ENCODE peak calls at places on chromosome 15, in seven cellular contexts. One of them, this sample, is unnamed.

GRCh38 chr15:84727429-84727828 is 11.5 kb upstream of the SEC11A start:
- DNase-seq in AG10803: no peak
- DNase-seq in PC-9: no peak
- DNase-seq in HFF-Myc: no peak
- DNase-seq in AG09309: no peak
- DNase-seq in stomach: no peak
- DNase-seq in gastrocnemius medialis: no peak
- DNase-seq in this sample: no peak

GRCh38 chr15:93870583-93870982 is 360.8 kb upstream of the MCTP2 start:
- DNase-seq in AG10803: no peak
- DNase-seq in PC-9: no peak
- DNase-seq in HFF-Myc: no peak
- DNase-seq in AG09309: no peak
- DNase-seq in stomach: no peak
- DNase-seq in gastrocnemius medialis: peak; percentile 33
- DNase-seq in this sample: no peak

GRCh38 chr15:37099321-37100108 is 834 bp downstream of the MEIS2 start:
- DNase-seq in AG10803: no peak
- DNase-seq in PC-9: peak; percentile 10
- DNase-seq in HFF-Myc: no peak
- DNase-seq in AG09309: no peak
- DNase-seq in stomach: no peak
- DNase-seq in gastrocnemius medialis: no peak
- DNase-seq in this sample: no peak

GRCh38 chr15:29021901-29022300 is 136.1 kb downstream of the APBA2 start:
- DNase-seq in AG10803: no peak
- DNase-seq in PC-9: no peak
- DNase-seq in HFF-Myc: no peak
- DNase-seq in AG09309: no peak
- DNase-seq in stomach: no peak
- DNase-seq in gastrocnemius medialis: no peak
- DNase-seq in this sample: no peak

GRCh38 chr15:31004220-31004733 is 12.8 kb upstream of the MTMR10 start:
- DNase-seq in AG10803: no peak
- DNase-seq in PC-9: no peak
- DNase-seq in HFF-Myc: no peak
- DNase-seq in AG09309: no peak
- DNase-seq in stomach: peak; percentile 36
- DNase-seq in gastrocnemius medialis: peak; percentile 21
- DNase-seq in this sample: no peak

GRCh38 chr15:66939016-66939415 is 126.4 kb upstream of the SMAD3 start:
- DNase-seq in AG10803: no peak
- DNase-seq in PC-9: no peak
- DNase-seq in HFF-Myc: no peak
- DNase-seq in AG09309: no peak
- DNase-seq in stomach: no peak
- DNase-seq in gastrocnemius medialis: no peak
- DNase-seq in this sample: no peak

GRCh38 chr15:46442196-46442595 is 807.4 kb downstream of the SQOR start:
- DNase-seq in AG10803: peak; percentile 67
- DNase-seq in PC-9: no peak
- DNase-seq in HFF-Myc: no peak
- DNase-seq in AG09309: no peak
- DNase-seq in stomach: no peak
- DNase-seq in gastrocnemius medialis: no peak
- DNase-seq in this sample: no peak

GRCh38 chr15:94703591-94703990 is 472.2 kb downstream of the MCTP2 start:
- DNase-seq in AG10803: no peak
- DNase-seq in PC-9: no peak
- DNase-seq in HFF-Myc: no peak
- DNase-seq in AG09309: no peak
- DNase-seq in stomach: no peak
- DNase-seq in gastrocnemius medialis: no peak
- DNase-seq in this sample: no peak

GRCh38 chr15:92394327-92395175 is 870 bp downstream of the ST8SIA2 start:
- DNase-seq in AG10803: no peak
- DNase-seq in PC-9: no peak
- DNase-seq in HFF-Myc: no peak
- DNase-seq in AG09309: no peak
- DNase-seq in stomach: no peak
- DNase-seq in gastrocnemius medialis: no peak
- DNase-seq in this sample: no peak

GRCh38 chr15:92817339-92817886 is 82.7 kb upstream of the CHD2 start:
- DNase-seq in AG10803: no peak
- DNase-seq in PC-9: no peak
- DNase-seq in HFF-Myc: no peak
- DNase-seq in AG09309: no peak
- DNase-seq in stomach: no peak
- DNase-seq in gastrocnemius medialis: no peak
- DNase-seq in this sample: no peak

GRCh38 chr15:43749690-43750345 is 3.6 kb downstream of the PDIA3 start:
- DNase-seq in AG10803: no peak
- DNase-seq in PC-9: no peak
- DNase-seq in HFF-Myc: no peak
- DNase-seq in AG09309: no peak
- DNase-seq in stomach: peak; percentile 34
- DNase-seq in gastrocnemius medialis: no peak
- DNase-seq in this sample: no peak

GRCh38 chr15:72198410-72199270 is 1.1 kb upstream of the GRAMD2A start:
- DNase-seq in AG10803: no peak
- DNase-seq in PC-9: no peak
- DNase-seq in HFF-Myc: no peak
- DNase-seq in AG09309: no peak
- DNase-seq in stomach: no peak
- DNase-seq in gastrocnemius medialis: no peak
- DNase-seq in this sample: no peak

GRCh38 chr15:71780349-71780976 is 29.9 kb upstream of the NR2E3 start:
- DNase-seq in AG10803: peak; percentile 50
- DNase-seq in PC-9: peak; percentile 52
- DNase-seq in HFF-Myc: peak; percentile 52
- DNase-seq in AG09309: peak; percentile 11
- DNase-seq in stomach: no peak
- DNase-seq in gastrocnemius medialis: no peak
- DNase-seq in this sample: peak; percentile 32

GRCh38 chr15:42359990-42360389 is 689 bp downstream of the CAPN3 start:
- DNase-seq in AG10803: no peak
- DNase-seq in PC-9: no peak
- DNase-seq in HFF-Myc: no peak
- DNase-seq in AG09309: no peak
- DNase-seq in stomach: no peak
- DNase-seq in gastrocnemius medialis: peak; percentile 79
- DNase-seq in this sample: no peak

GRCh38 chr15:39752991-39753390 is 29.6 kb downstream of the FSIP1 start:
- DNase-seq in AG10803: peak; percentile 35
- DNase-seq in PC-9: no peak
- DNase-seq in HFF-Myc: no peak
- DNase-seq in AG09309: no peak
- DNase-seq in stomach: no peak
- DNase-seq in gastrocnemius medialis: no peak
- DNase-seq in this sample: no peak

GRCh38 chr15:93124126-93124525 is 35.1 kb upstream of the RGMA start:
- DNase-seq in AG10803: no peak
- DNase-seq in PC-9: no peak
- DNase-seq in HFF-Myc: no peak
- DNase-seq in AG09309: no peak
- DNase-seq in stomach: no peak
- DNase-seq in gastrocnemius medialis: no peak
- DNase-seq in this sample: no peak

GRCh38 chr15:37933685-37934084 is 755 bp upstream of the TMCO5A start:
- DNase-seq in AG10803: peak; percentile 51
- DNase-seq in PC-9: no peak
- DNase-seq in HFF-Myc: no peak
- DNase-seq in AG09309: peak; percentile 46
- DNase-seq in stomach: no peak
- DNase-seq in gastrocnemius medialis: no peak
- DNase-seq in this sample: peak; percentile 56

GRCh38 chr15:46461416-46461815 is 826.6 kb downstream of the SQOR start:
- DNase-seq in AG10803: peak; percentile 36
- DNase-seq in PC-9: no peak
- DNase-seq in HFF-Myc: no peak
- DNase-seq in AG09309: no peak
- DNase-seq in stomach: no peak
- DNase-seq in gastrocnemius medialis: no peak
- DNase-seq in this sample: no peak

GRCh38 chr15:84598250-84598649 is 2.6 kb upstream of the ZSCAN2 start:
- DNase-seq in AG10803: no peak
- DNase-seq in PC-9: no peak
- DNase-seq in HFF-Myc: no peak
- DNase-seq in AG09309: no peak
- DNase-seq in stomach: no peak
- DNase-seq in gastrocnemius medialis: no peak
- DNase-seq in this sample: no peak

GRCh38 chr15:80207887-80208286 is 44.1 kb downstream of the CTXND1 start:
- DNase-seq in AG10803: peak; percentile 13
- DNase-seq in PC-9: no peak
- DNase-seq in HFF-Myc: no peak
- DNase-seq in AG09309: no peak
- DNase-seq in stomach: no peak
- DNase-seq in gastrocnemius medialis: no peak
- DNase-seq in this sample: no peak

GRCh38 chr15:90393040-90393439 is 5.0 kb downstream of the IQGAP1 start:
- DNase-seq in AG10803: no peak
- DNase-seq in PC-9: no peak
- DNase-seq in HFF-Myc: no peak
- DNase-seq in AG09309: no peak
- DNase-seq in stomach: no peak
- DNase-seq in gastrocnemius medialis: no peak
- DNase-seq in this sample: no peak

GRCh38 chr15:96947830-96948229 is 617.3 kb downstream of the NR2F2 start:
- DNase-seq in AG10803: no peak
- DNase-seq in PC-9: no peak
- DNase-seq in HFF-Myc: no peak
- DNase-seq in AG09309: no peak
- DNase-seq in stomach: no peak
- DNase-seq in gastrocnemius medialis: no peak
- DNase-seq in this sample: no peak

GRCh38 chr15:39908186-39908585 is 11.9 kb downstream of the GPR176 start:
- DNase-seq in AG10803: peak; percentile 91
- DNase-seq in PC-9: no peak
- DNase-seq in HFF-Myc: peak; percentile 87
- DNase-seq in AG09309: peak; percentile 81
- DNase-seq in stomach: no peak
- DNase-seq in gastrocnemius medialis: no peak
- DNase-seq in this sample: no peak

GRCh38 chr15:75067123-75067854 is 43.9 kb downstream of the PPCDC start:
- DNase-seq in AG10803: peak; percentile 20
- DNase-seq in PC-9: peak; percentile 44
- DNase-seq in HFF-Myc: no peak
- DNase-seq in AG09309: no peak
- DNase-seq in stomach: no peak
- DNase-seq in gastrocnemius medialis: no peak
- DNase-seq in this sample: no peak

GRCh38 chr15:57196865-57197264 is 179.4 kb upstream of the CGNL1 start:
- DNase-seq in AG10803: no peak
- DNase-seq in PC-9: no peak
- DNase-seq in HFF-Myc: no peak
- DNase-seq in AG09309: no peak
- DNase-seq in stomach: no peak
- DNase-seq in gastrocnemius medialis: no peak
- DNase-seq in this sample: no peak

GRCh38 chr15:92541197-92542190 is 114.1 kb downstream of the FAM174B start:
- DNase-seq in AG10803: peak; percentile 77
- DNase-seq in PC-9: no peak
- DNase-seq in HFF-Myc: no peak
- DNase-seq in AG09309: no peak
- DNase-seq in stomach: no peak
- DNase-seq in gastrocnemius medialis: no peak
- DNase-seq in this sample: no peak

GRCh38 chr15:82081904-82082810 is 36.3 kb upstream of the MEX3B start:
- DNase-seq in AG10803: peak; percentile 95
- DNase-seq in PC-9: no peak
- DNase-seq in HFF-Myc: peak; percentile 36
- DNase-seq in AG09309: peak; percentile 71
- DNase-seq in stomach: no peak
- DNase-seq in gastrocnemius medialis: no peak
- DNase-seq in this sample: peak; percentile 51

GRCh38 chr15:39156166-39156565 is 424.7 kb upstream of the THBS1 start:
- DNase-seq in AG10803: peak; percentile 74
- DNase-seq in PC-9: no peak
- DNase-seq in HFF-Myc: no peak
- DNase-seq in AG09309: no peak
- DNase-seq in stomach: no peak
- DNase-seq in gastrocnemius medialis: peak; percentile 24
- DNase-seq in this sample: no peak

GRCh38 chr15:70835415-70835814 is 18.5 kb downstream of the LARP6 start:
- DNase-seq in AG10803: peak; percentile 33
- DNase-seq in PC-9: no peak
- DNase-seq in HFF-Myc: no peak
- DNase-seq in AG09309: no peak
- DNase-seq in stomach: no peak
- DNase-seq in gastrocnemius medialis: peak; percentile 85
- DNase-seq in this sample: no peak

DNA sequence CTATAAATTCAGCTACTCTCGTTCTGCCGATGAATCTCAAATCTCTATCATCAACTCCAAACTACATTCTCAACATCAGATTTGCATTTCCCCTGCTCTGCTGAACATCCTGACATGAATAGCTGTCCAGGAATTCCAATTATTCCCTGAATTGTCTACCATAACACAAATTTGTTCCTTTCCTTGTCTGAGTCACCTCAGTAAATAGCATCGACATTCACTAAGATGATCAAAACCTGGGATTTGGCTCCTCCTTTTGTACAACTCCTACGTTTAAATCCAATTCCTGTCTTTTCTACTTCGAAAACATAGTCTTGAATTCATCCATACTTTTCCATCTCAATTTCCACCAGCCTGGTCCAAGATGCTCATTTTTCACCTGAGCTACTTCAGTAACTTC is 107.0 kb downstream of the GREM1 start:
- DNase-seq in AG10803: peak; percentile 94
- DNase-seq in PC-9: peak; percentile 25
- DNase-seq in HFF-Myc: no peak
- DNase-seq in AG09309: peak; percentile 74
- DNase-seq in stomach: no peak
- DNase-seq in gastrocnemius medialis: no peak
- DNase-seq in this sample: no peak
- TF ChIP-seq CTCF in AG10803: peak; percentile 30
- TF ChIP-seq CTCF in PC-9: no peak
- TF ChIP-seq CTCF in HFF-Myc: no peak
- TF ChIP-seq CTCF in AG09309: no peak
- TF ChIP-seq CTCF in stomach: no peak
- TF ChIP-seq CTCF in gastrocnemius medialis: no peak
- TF ChIP-seq CTCF in this sample: no peak

GRCh38 chr15:62904511-62904910 is 138.0 kb upstream of the TPM1 start:
- DNase-seq in AG10803: no peak
- DNase-seq in PC-9: no peak
- DNase-seq in HFF-Myc: no peak
- DNase-seq in AG09309: no peak
- DNase-seq in stomach: no peak
- DNase-seq in gastrocnemius medialis: no peak
- DNase-seq in this sample: no peak
- TF ChIP-seq CTCF in AG10803: no peak
- TF ChIP-seq CTCF in PC-9: no peak
- TF ChIP-seq CTCF in HFF-Myc: peak; percentile 59
- TF ChIP-seq CTCF in AG09309: peak; percentile 72
- TF ChIP-seq CTCF in stomach: no peak
- TF ChIP-seq CTCF in gastrocnemius medialis: no peak
- TF ChIP-seq CTCF in this sample: no peak

GRCh38 chr15:51133140-51133630 is 38.5 kb upstream of the TNFAIP8L3 start:
- DNase-seq in AG10803: no peak
- DNase-seq in PC-9: no peak
- DNase-seq in HFF-Myc: no peak
- DNase-seq in AG09309: no peak
- DNase-seq in stomach: no peak
- DNase-seq in gastrocnemius medialis: no peak
- DNase-seq in this sample: no peak
- TF ChIP-seq CTCF in AG10803: no peak
- TF ChIP-seq CTCF in PC-9: no peak
- TF ChIP-seq CTCF in HFF-Myc: no peak
- TF ChIP-seq CTCF in AG09309: no peak
- TF ChIP-seq CTCF in stomach: no peak
- TF ChIP-seq CTCF in gastrocnemius medialis: no peak
- TF ChIP-seq CTCF in this sample: no peak

GRCh38 chr15:69749797-69750196 is 297.2 kb downstream of the RPLP1 start:
- DNase-seq in AG10803: no peak
- DNase-seq in PC-9: no peak
- DNase-seq in HFF-Myc: no peak
- DNase-seq in AG09309: no peak
- DNase-seq in stomach: no peak
- DNase-seq in gastrocnemius medialis: no peak
- DNase-seq in this sample: no peak
- TF ChIP-seq CTCF in AG10803: peak; percentile 11
- TF ChIP-seq CTCF in PC-9: peak; percentile 50
- TF ChIP-seq CTCF in HFF-Myc: peak; percentile 19
- TF ChIP-seq CTCF in AG09309: peak; percentile 45
- TF ChIP-seq CTCF in stomach: no peak
- TF ChIP-seq CTCF in gastrocnemius medialis: no peak
- TF ChIP-seq CTCF in this sample: no peak